ENCODE peak calls at places on chromosome 19, in ten cellular contexts. W is AG09319, Y is LoVo, F is SHP77, Q is nephron progenitor cell, G is NCI-H1436, J is AG09309, R is cardiac fibroblast, V is neural crest cell, I is choroid plexus epithelial cell. E is an unnamed sample.

GRCh38 chr19:1874554-1875185 is 10.6 kb downstream of the ABHD17A start:
- DNase-seq in R (no peak), Y (no peak), Q (no peak), I (no peak), G (no peak), V (no peak), J (no peak), F (no peak), W (no peak), E (no peak)

GRCh38 chr19:46404039-46404883 is 9.1 kb downstream of the CCDC8 start:
- DNase-seq in I (no peak), W (no peak), V (peak; percentile 52), Q (peak; percentile 73), Y (no peak), G (no peak), F (peak; percentile 27), J (no peak), R (no peak), E (no peak)

GRCh38 chr19:41666075-41666474 is 22.0 kb downstream of the CEACAM7 start:
- DNase-seq in I (no peak), Q (no peak), J (no peak), F (no peak), R (no peak), Y (no peak), W (no peak), G (no peak), V (no peak), E (no peak)

GRCh38 chr19:46299004-46299509 is 2.2 kb downstream of the HIF3A start:
- DNase-seq in F (peak; percentile 84), J (no peak), Q (no peak), G (peak; percentile 93), R (peak; percentile 93), I (peak; percentile 94), V (no peak), Y (peak; percentile 94), W (peak; percentile 53), E (no peak)

GRCh38 chr19:36225219-36225892 is 10.4 kb downstream of the ZNF146 start:
- DNase-seq in I (peak; percentile 61), R (peak; percentile 66), Y (no peak), V (no peak), J (peak; percentile 27), F (no peak), G (no peak), Q (no peak), W (peak; percentile 10), E (no peak)

GRCh38 chr19:48991011-48991609 is 2.0 kb downstream of the GYS1 start:
- DNase-seq in Y (no peak), W (no peak), F (no peak), G (no peak), V (no peak), I (no peak), R (no peak), J (no peak), Q (no peak), E (no peak)

GRCh38 chr19:7528192-7528519 is 5.7 kb downstream of the MCOLN1 start:
- DNase-seq in W (no peak), Y (no peak), V (no peak), R (no peak), F (no peak), Q (no peak), J (no peak), G (no peak), I (no peak), E (no peak)

GRCh38 chr19:5492813-5493409 is 37.7 kb downstream of the ZNRF4 start:
- DNase-seq in Y (no peak), G (no peak), F (no peak), Q (no peak), I (no peak), R (no peak), W (no peak), J (no peak), V (peak; percentile 42), E (no peak)

GRCh38 chr19:13079542-13079986 is 23.1 kb downstream of the LYL1 start:
- DNase-seq in R (no peak), Y (no peak), G (peak; percentile 61), V (no peak), I (peak; percentile 53), Q (no peak), F (no peak), W (peak; percentile 87), J (no peak), E (no peak)

GRCh38 chr19:6161271-6161850 is 25.9 kb downstream of the ACSBG2 start:
- DNase-seq in V (no peak), I (no peak), G (peak; percentile 20), Q (peak; percentile 17), R (peak; percentile 3), W (no peak), Y (peak; percentile 41), J (no peak), F (no peak), E (no peak)

GRCh38 chr19:5066768-5067167 is 97.9 kb downstream of the KDM4B start:
- DNase-seq in F (no peak), R (no peak), Q (no peak), I (no peak), V (no peak), W (no peak), G (no peak), J (no peak), Y (no peak), E (no peak)

GRCh38 chr19:56297010-56297409 is 17.6 kb downstream of the ZSCAN5A start:
- DNase-seq in I (no peak), W (no peak), Q (no peak), J (no peak), R (no peak), V (no peak), Y (no peak), G (no peak), F (no peak), E (no peak)

GRCh38 chr19:10120538-10121198 is 969 bp upstream of the EIF3G start:
- DNase-seq in W (peak; percentile 46), V (no peak), J (peak; percentile 81), F (no peak), G (no peak), I (peak; percentile 70), Y (no peak), Q (no peak), R (peak; percentile 99), E (no peak)

GRCh38 chr19:1111641-1112253 is 8.0 kb downstream of the GPX4 start:
- DNase-seq in G (no peak), F (no peak), Q (no peak), Y (no peak), R (no peak), W (no peak), V (no peak), J (no peak), I (no peak), E (no peak)

GRCh38 chr19:39160523-39160861 is 34.9 kb downstream of the PAK4 start:
- DNase-seq in W (peak; percentile 16), V (no peak), I (peak; percentile 69), Y (no peak), G (no peak), Q (no peak), J (peak; percentile 14), R (peak; percentile 12), F (no peak), E (no peak)

GRCh38 chr19:43765109-43765876 is 10.5 kb upstream of the SMG9 start:
- DNase-seq in Y (peak; percentile 70), V (no peak), J (peak; percentile 90), F (no peak), G (no peak), R (peak; percentile 97), W (peak; percentile 76), Q (no peak), I (peak; percentile 92), E (peak; percentile 85)

GRCh38 chr19:35868172-35868822 is at the start of gene APLP1:
- DNase-seq in W (no peak), Y (peak; percentile 74), Q (peak; percentile 89), J (no peak), V (peak; percentile 66), F (peak; percentile 56), R (peak; percentile 22), G (peak; percentile 62), I (no peak), E (no peak)

GRCh38 chr19:33194884-33195710 is 967 bp downstream of the LRP3 start:
- DNase-seq in Q (peak; percentile 50), R (peak; percentile 60), V (no peak), J (no peak), F (no peak), G (no peak), I (peak; percentile 41), Y (peak; percentile 22), W (no peak), E (no peak)

GRCh38 chr19:49793561-49793840 is 19.6 kb downstream of the FUZ start:
- DNase-seq in I (no peak), W (no peak), J (no peak), Q (no peak), R (no peak), F (no peak), Y (peak; percentile 8), G (no peak), V (no peak), E (no peak)

GRCh38 chr19:6100284-6100915 is 9.9 kb downstream of the RFX2 start:
- DNase-seq in Y (no peak), W (no peak), I (no peak), F (no peak), R (no peak), G (no peak), J (no peak), Q (peak; percentile 42), V (no peak), E (no peak)

GRCh38 chr19:33384983-33385382 is 11.5 kb downstream of the CEBPG start:
- DNase-seq in V (no peak), W (no peak), Y (no peak), F (no peak), J (no peak), I (no peak), Q (no peak), G (no peak), R (no peak), E (no peak)

GRCh38 chr19:29497686-29498436 is 27.9 kb upstream of the VSTM2B start:
- DNase-seq in I (no peak), Y (no peak), J (no peak), F (no peak), Q (no peak), V (no peak), R (no peak), W (no peak), G (no peak), E (no peak)

GRCh38 chr19:44912854-44913253 is 1.6 kb upstream of the APOC1 start:
- DNase-seq in F (no peak), W (no peak), Y (no peak), J (no peak), G (no peak), V (no peak), Q (no peak), I (no peak), R (no peak), E (no peak)

GRCh38 chr19:5407356-5407755 is 47.9 kb upstream of the ZNRF4 start:
- DNase-seq in I (peak; percentile 28), J (no peak), Q (no peak), R (peak; percentile 46), G (no peak), V (no peak), F (no peak), Y (no peak), W (no peak), E (no peak)

GRCh38 chr19:38391911-38392464 is 3.5 kb downstream of the SPRED3 start:
- DNase-seq in F (no peak), V (no peak), R (no peak), Q (no peak), I (no peak), Y (no peak), W (no peak), J (no peak), G (no peak), E (no peak)

E was measured in SIG-M5.